ENCODE peak calls at places on chromosomes 16 and 17, in nine cellular contexts. X, J, U, C, P, O, K, A and W are unnamed samples.

GRCh38 chr16:15958703-15959348 is 9.4 kb downstream of the ABCC1 start:
- DNase-seq in X (no peak), J (no peak), U (no peak), C (no peak), P (no peak), O (no peak), K (no peak), A (no peak), W (no peak)

GRCh38 chr17:77842148-77842905 is 116.2 kb upstream of the TNRC6C start:
- DNase-seq in X (peak; percentile 39), J (peak; percentile 6), U (no peak), C (no peak), P (no peak), O (no peak), K (peak; percentile 60), A (peak; percentile 36), W (no peak)

GRCh38 chr16:59188029-59188428 is 453.9 kb upstream of the GOT2 start:
- DNase-seq in X (no peak), J (no peak), U (no peak), C (no peak), P (no peak), O (no peak), K (no peak), A (no peak), W (no peak)

GRCh38 chr16:2999929-3000328 is 12.8 kb upstream of the CLDN9 start:
- DNase-seq in X (no peak), J (no peak), U (no peak), C (no peak), P (no peak), O (no peak), K (no peak), A (no peak), W (no peak)

GRCh38 chr17:71273451-71273850 is 847.4 kb upstream of the SOX9 start:
- DNase-seq in X (no peak), J (no peak), U (no peak), C (no peak), P (no peak), O (no peak), K (no peak), A (no peak), W (no peak)

GRCh38 chr17:27453466-27453865 is 2.8 kb upstream of the KSR1 start:
- DNase-seq in X (no peak), J (no peak), U (no peak), C (no peak), P (no peak), O (no peak), K (no peak), A (no peak), W (no peak)

GRCh38 chr17:3032258-3033247 is 30.9 kb downstream of the OR1D5 start:
- DNase-seq in X (no peak), J (no peak), U (no peak), C (no peak), P (no peak), O (no peak), K (no peak), A (no peak), W (no peak)

GRCh38 chr17:16953841-16954240 is 18.1 kb downstream of the TNFRSF13B start:
- DNase-seq in X (no peak), J (no peak), U (no peak), C (no peak), P (no peak), O (no peak), K (no peak), A (no peak), W (no peak)

GRCh38 chr16:66478733-66479511 is 51.8 kb downstream of the BEAN1 start:
- DNase-seq in X (peak; percentile 83), J (peak; percentile 95), U (peak; percentile 73), C (peak; percentile 66), P (peak; percentile 78), O (peak; percentile 75), K (peak; percentile 56), A (peak; percentile 67), W (peak; percentile 36)

GRCh38 chr17:17412331-17412730 is 64.5 kb upstream of the MED9 start:
- DNase-seq in X (peak; percentile 6), J (peak; percentile 87), U (no peak), C (no peak), P (no peak), O (no peak), K (peak; percentile 53), A (no peak), W (no peak)

GRCh38 chr17:74274060-74274702 is at the start of gene DNAI2:
- DNase-seq in X (no peak), J (no peak), U (no peak), C (no peak), P (peak; percentile 26), O (peak; percentile 54), K (no peak), A (no peak), W (peak; percentile 56)

GRCh38 chr17:27956601-27957445 is 63.7 kb upstream of the LYRM9 start:
- DNase-seq in X (no peak), J (no peak), U (no peak), C (no peak), P (no peak), O (peak; percentile 3), K (no peak), A (no peak), W (peak; percentile 47)

GRCh38 chr17:80101160-80101945 is at the start of gene GAA:
- DNase-seq in X (peak; percentile 94), J (peak; percentile 94), U (peak; percentile 86), C (peak; percentile 98), P (peak; percentile 87), O (peak; percentile 95), K (peak; percentile 91), A (peak; percentile 85), W (peak; percentile 66)

GRCh38 chr16:87832759-87833502 is 36.4 kb downstream of the SLC7A5 start:
- DNase-seq in X (no peak), J (no peak), U (no peak), C (no peak), P (no peak), O (no peak), K (no peak), A (no peak), W (no peak)

GRCh38 chr16:86886651-86887050 is 308.3 kb downstream of the FOXL1 start:
- DNase-seq in X (no peak), J (no peak), U (no peak), C (no peak), P (no peak), O (no peak), K (no peak), A (peak; percentile 14), W (no peak)

GRCh38 chr16:78817442-78817829 is 718.0 kb downstream of the WWOX start:
- DNase-seq in X (no peak), J (no peak), U (no peak), C (no peak), P (no peak), O (no peak), K (no peak), A (no peak), W (no peak)

GRCh38 chr17:74337834-74338500 is 11.9 kb downstream of the KIF19 start:
- DNase-seq in X (no peak), J (no peak), U (no peak), C (no peak), P (no peak), O (no peak), K (no peak), A (no peak), W (peak; percentile 93)

GRCh38 chr17:82107341-82107860 is 9.4 kb upstream of the FASN start:
- DNase-seq in X (no peak), J (peak; percentile 35), U (no peak), C (peak; percentile 54), P (no peak), O (peak; percentile 39), K (no peak), A (no peak), W (no peak)

GRCh38 chr16:86869288-86870022 is 291.1 kb downstream of the FOXL1 start:
- DNase-seq in X (no peak), J (no peak), U (no peak), C (no peak), P (no peak), O (no peak), K (no peak), A (no peak), W (no peak)

GRCh38 chr17:28760987-28761562 is 17.3 kb downstream of the TRAF4 start:
- DNase-seq in X (peak; percentile 65), J (no peak), U (no peak), C (no peak), P (no peak), O (no peak), K (no peak), A (no peak), W (no peak)

GRCh38 chr17:3510090-3510489 is 34.3 kb downstream of the ASPA start:
- DNase-seq in X (no peak), J (no peak), U (no peak), C (no peak), P (no peak), O (no peak), K (no peak), A (no peak), W (no peak)

GRCh38 chr17:74374786-74375185 is 7.5 kb downstream of the GPR142 start:
- DNase-seq in X (no peak), J (peak; percentile 13), U (no peak), C (no peak), P (no peak), O (no peak), K (no peak), A (no peak), W (peak; percentile 25)

GRCh38 chr16:13110124-13110796 is 208.9 kb downstream of the SHISA9 start:
- DNase-seq in X (no peak), J (peak; percentile 72), U (no peak), C (no peak), P (no peak), O (no peak), K (no peak), A (peak; percentile 99), W (no peak)

GRCh38 chr17:45225964-45226530 is 4.4 kb downstream of the FMNL1 start:
- DNase-seq in X (no peak), J (peak; percentile 21), U (peak; percentile 91), C (no peak), P (peak; percentile 98), O (no peak), K (no peak), A (peak; percentile 36), W (no peak)

GRCh38 chr16:58501242-58502131 is 1.5 kb downstream of the NDRG4 start:
- DNase-seq in X (peak; percentile 51), J (no peak), U (peak; percentile 34), C (no peak), P (no peak), O (peak; percentile 81), K (no peak), A (no peak), W (peak; percentile 80)

GRCh38 chr16:15811778-15812750 is 44.8 kb downstream of the MYH11 start:
- DNase-seq in X (peak; percentile 9), J (peak; percentile 48), U (no peak), C (no peak), P (no peak), O (no peak), K (no peak), A (no peak), W (peak; percentile 57)

GRCh38 chr16:70257391-70257790 is 5.7 kb upstream of the EXOSC6 start:
- DNase-seq in X (no peak), J (no peak), U (no peak), C (no peak), P (no peak), O (no peak), K (no peak), A (no peak), W (no peak)

GRCh38 chr16:1707193-1707790 is 1.3 kb downstream of the MAPK8IP3 start:
- DNase-seq in X (no peak), J (peak; percentile 39), U (peak; percentile 5), C (no peak), P (no peak), O (no peak), K (no peak), A (peak; percentile 30), W (no peak)

GRCh38 chr16:65832269-65832668 is 534.2 kb upstream of the CDH5 start:
- DNase-seq in X (no peak), J (no peak), U (no peak), C (no peak), P (no peak), O (peak; percentile 75), K (no peak), A (no peak), W (no peak)

GRCh38 chr17:68417317-68417716 is 40.0 kb downstream of the WIPI1 start:
- DNase-seq in X (no peak), J (no peak), U (no peak), C (no peak), P (no peak), O (no peak), K (no peak), A (no peak), W (no peak)

GRCh38 chr16:4011225-4011939 is 104.9 kb downstream of the ADCY9 start:
- DNase-seq in X (no peak), J (no peak), U (no peak), C (no peak), P (no peak), O (no peak), K (no peak), A (no peak), W (no peak)